ENCODE peak calls at places on chromosomes 11 and 22, in seven cellular contexts. F is SK-N-SH, R is K562, Y is GM12878, M is HepG2, E is GM12892, Z is H1. C is an unnamed sample.

GRCh38 chr11:61697093-61697492 is 16.9 kb downstream of the DAGLA start:
- DNase-seq in Z (no peak), R (no peak), Y (no peak), F (no peak), M (no peak), E (no peak), C (no peak)

GRCh38 chr11:95917188-95918036 is 6.5 kb downstream of the MTMR2 start:
- DNase-seq in E (no peak), R (no peak), M (no peak), Y (no peak), Z (no peak), F (peak; percentile 24), C (no peak)

GRCh38 chr11:58451585-58451984 is 9.5 kb upstream of the OR5B12 start:
- DNase-seq in Y (no peak), F (no peak), M (no peak), Z (no peak), E (no peak), R (no peak), C (no peak)

GRCh38 chr11:110230377-110230776 is 66.0 kb downstream of the RDX start:
- DNase-seq in F (no peak), M (peak; percentile 3), E (no peak), Y (no peak), R (no peak), Z (no peak), C (no peak)

GRCh38 chr11:36478700-36479329 is 31.3 kb downstream of the TRAF6 start:
- DNase-seq in F (peak; percentile 45), E (no peak), Z (no peak), Y (no peak), R (no peak), M (peak; percentile 39), C (no peak)

GRCh38 chr11:82775736-82776346 is 42.2 kb upstream of the FAM181B start:
- DNase-seq in Y (no peak), Z (peak; percentile 50), F (peak; percentile 32), E (peak; percentile 21), M (peak; percentile 42), R (peak; percentile 44), C (peak; percentile 26)

GRCh38 chr11:95453616-95454118 is 222.7 kb upstream of the SESN3 start:
- DNase-seq in Y (no peak), F (no peak), R (peak; percentile 15), M (no peak), Z (no peak), E (no peak), C (no peak)

GRCh38 chr22:19716829-19717105 is 2.5 kb downstream of the SEPTIN5 start:
- DNase-seq in Y (no peak), M (no peak), Z (no peak), F (no peak), R (no peak), E (no peak), C (no peak)

GRCh38 chr11:122339661-122340060 is 223.6 kb upstream of the BLID start:
- DNase-seq in F (peak; percentile 14), E (no peak), Z (no peak), R (no peak), Y (no peak), M (no peak), C (no peak)

GRCh38 chr11:56783448-56784041 is 35.0 kb upstream of the OR9G4 start:
- DNase-seq in E (no peak), R (peak; percentile 13), M (peak; percentile 49), Z (no peak), F (peak; percentile 12), Y (no peak), C (no peak)

GRCh38 chr22:30383061-30383460 is 4.2 kb downstream of the RNF215 start:
- DNase-seq in R (no peak), Y (no peak), M (no peak), Z (no peak), F (no peak), E (no peak), C (no peak)

GRCh38 chr11:81995907-81996306 is 737.8 kb downstream of the FAM181B start:
- DNase-seq in R (no peak), E (no peak), Z (no peak), F (no peak), Y (no peak), M (no peak), C (no peak)

GRCh38 chr11:115226556-115226955 is 277.7 kb downstream of the CADM1 start:
- DNase-seq in Y (no peak), F (no peak), E (no peak), Z (peak; percentile 70), M (peak; percentile 39), R (no peak), C (no peak)

GRCh38 chr11:86245369-86246292 is 1.1 kb downstream of the EED start:
- DNase-seq in R (peak; percentile 38), Y (no peak), F (peak; percentile 13), M (peak; percentile 23), E (no peak), Z (no peak), C (no peak)

GRCh38 chr11:721913-722811 is 16.1 kb downstream of the EPS8L2 start:
- DNase-seq in E (no peak), M (no peak), R (peak; percentile 52), F (peak; percentile 63), Y (no peak), Z (no peak), C (no peak)

GRCh38 chr11:9078113-9079041 is 13.0 kb downstream of the SCUBE2 start:
- DNase-seq in E (no peak), Y (no peak), M (no peak), Z (no peak), F (no peak), R (no peak), C (no peak)

GRCh38 chr11:9076661-9077060 is 14.7 kb downstream of the SCUBE2 start:
- DNase-seq in R (no peak), Z (no peak), M (no peak), F (no peak), Y (no peak), E (no peak), C (no peak)

GRCh38 chr11:9075441-9076000 is 15.9 kb downstream of the SCUBE2 start:
- DNase-seq in Z (no peak), Y (no peak), R (no peak), M (no peak), E (no peak), F (peak; percentile 50), C (no peak)

GRCh38 chr11:9076046-9076445 is 15.4 kb downstream of the SCUBE2 start:
- DNase-seq in E (no peak), Z (no peak), Y (no peak), F (no peak), R (no peak), M (no peak), C (no peak)

DNA sequence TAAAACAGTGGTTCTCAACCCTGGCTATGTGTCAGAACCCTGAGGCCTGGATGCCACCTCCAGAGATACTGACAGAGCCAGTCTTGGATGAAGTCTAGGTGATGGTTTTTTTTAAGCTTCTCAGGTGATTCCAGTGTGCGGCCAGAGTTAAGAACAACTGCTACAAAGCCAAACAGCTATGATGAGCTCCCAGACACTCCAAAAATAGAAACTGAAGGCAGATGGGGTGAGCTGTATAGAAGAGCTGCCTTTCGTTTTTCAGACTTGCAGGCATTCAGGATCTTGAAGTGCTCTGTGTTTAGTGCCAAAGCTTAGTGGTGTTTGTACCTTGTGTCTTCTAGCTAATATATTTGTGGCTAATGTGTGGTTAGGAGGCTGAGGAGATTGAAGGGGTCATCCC is 14.2 kb downstream of the SCUBE2 start:
- DNase-seq in Y (no peak), F (no peak), R (no peak), M (no peak), E (no peak), Z (no peak), C (no peak)
- TF ChIP-seq TAF1 in Y (no peak), F (no peak), R (no peak), M (no peak), E (no peak), Z (no peak), C (no peak)

GRCh38 chr11:78037825-78038620 is 14.9 kb upstream of the KCTD14 start:
- DNase-seq in M (no peak), E (no peak), Z (no peak), Y (no peak), F (no peak), R (no peak), C (no peak)

GRCh38 chr11:78039391-78039918 is 16.4 kb upstream of the KCTD14 start:
- DNase-seq in F (no peak), M (no peak), R (no peak), Y (no peak), Z (no peak), E (no peak), C (no peak)

GRCh38 chr11:78036313-78036712 is 13.2 kb upstream of the KCTD14 start:
- DNase-seq in Y (no peak), E (no peak), Z (no peak), R (no peak), F (no peak), M (no peak), C (no peak)

GRCh38 chr11:78038697-78039313 is 15.7 kb upstream of the KCTD14 start:
- DNase-seq in Y (no peak), Z (no peak), F (no peak), M (peak; percentile 90), E (no peak), R (no peak), C (no peak)

GRCh38 chr11:78037056-78037455 is 14.0 kb upstream of the KCTD14 start:
- DNase-seq in M (peak; percentile 58), E (no peak), Z (no peak), R (no peak), Y (no peak), F (no peak), C (no peak)
- TF ChIP-seq TAF1 in M (peak; percentile 20), E (no peak), Z (no peak), R (no peak), Y (no peak), F (no peak), C (no peak)

GRCh38 chr11:18986744-18987143 is 47.5 kb upstream of the MRGPRX1 start:
- DNase-seq in Z (no peak), Y (no peak), F (no peak), E (no peak), M (no peak), R (no peak), C (no peak)
- TF ChIP-seq TAF1 in Z (no peak), Y (no peak), F (no peak), E (no peak), M (no peak), R (no peak), C (no peak)

GRCh38 chr11:102197759-102198158 is 87.5 kb downstream of the YAP1 start:
- DNase-seq in E (no peak), F (no peak), Z (peak; percentile 79), M (peak; percentile 31), R (no peak), Y (no peak), C (no peak)
- TF ChIP-seq TAF1 in E (no peak), F (no peak), Z (no peak), M (no peak), R (no peak), Y (no peak), C (no peak)

GRCh38 chr11:69335461-69336386 is 41.8 kb downstream of the MYEOV start:
- DNase-seq in M (no peak), Y (no peak), Z (no peak), R (peak; percentile 27), E (no peak), F (no peak), C (no peak)
- TF ChIP-seq TAF1 in M (no peak), Y (no peak), Z (no peak), R (no peak), E (no peak), F (no peak), C (no peak)

GRCh38 chr11:8810331-8811301 is 100.4 kb upstream of the AKIP1 start:
- DNase-seq in E (peak; percentile 49), R (peak; percentile 61), Z (no peak), M (peak; percentile 63), Y (no peak), F (peak; percentile 86), C (peak; percentile 37)
- TF ChIP-seq TAF1 in E (no peak), R (no peak), Z (peak; percentile 77), M (peak; percentile 14), Y (no peak), F (no peak), C (no peak)